ENCODE peak calls at places on chromosome 11, in six cellular contexts. D, Q, W, S, H and J are unnamed samples.
A peak's percentile ranks its signal among the peaks of the same experiment; 100 is the strongest.

GRCh38 chr11:26578998-26579635 is 7.1 kb upstream of the MUC15 start:
- DNase-seq in D (no peak), Q (peak; percentile 46), W (no peak), S (no peak), H (peak; percentile 76), J (no peak)

GRCh38 chr11:134512061-134512460 is 100.0 kb upstream of the B3GAT1 start:
- DNase-seq in D (no peak), Q (no peak), W (no peak), S (no peak), H (no peak), J (no peak)

GRCh38 chr11:124763156-124763947 is 1.3 kb upstream of the ESAM start:
- DNase-seq in D (peak; percentile 84), Q (peak; percentile 64), W (peak; percentile 84), S (peak; percentile 83), H (peak; percentile 74), J (peak; percentile 86)

GRCh38 chr11:7575841-7576451 is 62.1 kb downstream of the PPFIBP2 start:
- DNase-seq in D (peak; percentile 59), Q (peak; percentile 48), W (no peak), S (no peak), H (no peak), J (no peak)

GRCh38 chr11:57440744-57441414 is 14.0 kb upstream of the SLC43A3 start:
- DNase-seq in D (no peak), Q (no peak), W (no peak), S (no peak), H (no peak), J (no peak)

GRCh38 chr11:119723243-119723951 is 5.6 kb downstream of the NECTIN1 start:
- DNase-seq in D (no peak), Q (no peak), W (no peak), S (no peak), H (no peak), J (no peak)

GRCh38 chr11:73335204-73335923 is 27.3 kb downstream of the ARHGEF17 start:
- DNase-seq in D (peak; percentile 78), Q (peak; percentile 85), W (peak; percentile 93), S (peak; percentile 78), H (peak; percentile 83), J (peak; percentile 90)

GRCh38 chr11:78949976-78950690 is 375.5 kb upstream of the NARS2 start:
- DNase-seq in D (no peak), Q (no peak), W (no peak), S (no peak), H (no peak), J (no peak)

GRCh38 chr11:4916581-4916980 is 2.6 kb downstream of the OR51G2 start:
- DNase-seq in D (no peak), Q (no peak), W (no peak), S (no peak), H (no peak), J (no peak)

GRCh38 chr11:116986521-116987105 is 111.6 kb downstream of the SIK3 start:
- DNase-seq in D (peak; percentile 73), Q (peak; percentile 64), W (no peak), S (no peak), H (peak; percentile 88), J (no peak)

GRCh38 chr11:57619331-57619730 is 21.8 kb downstream of the SERPING1 start:
- DNase-seq in D (no peak), Q (no peak), W (no peak), S (no peak), H (no peak), J (no peak)

GRCh38 chr11:19311306-19312030 is 70.7 kb upstream of the E2F8 start:
- DNase-seq in D (peak; percentile 54), Q (peak; percentile 49), W (peak; percentile 80), S (no peak), H (peak; percentile 73), J (peak; percentile 59)

GRCh38 chr11:19433791-19434190 is 193.0 kb upstream of the E2F8 start:
- DNase-seq in D (peak; percentile 51), Q (no peak), W (no peak), S (no peak), H (no peak), J (no peak)

GRCh38 chr11:66850588-66851250 is 6.1 kb upstream of the LRFN4 start:
- DNase-seq in D (no peak), Q (no peak), W (no peak), S (no peak), H (no peak), J (no peak)

GRCh38 chr11:116224154-116224888 is 548.5 kb downstream of the BUD13 start:
- DNase-seq in D (peak; percentile 60), Q (peak; percentile 41), W (peak; percentile 63), S (no peak), H (peak; percentile 40), J (peak; percentile 42)

GRCh38 chr11:78377625-78378418 is 39.8 kb downstream of the GAB2 start:
- DNase-seq in D (no peak), Q (no peak), W (no peak), S (no peak), H (no peak), J (no peak)

GRCh38 chr11:36149538-36150242 is 139.5 kb downstream of the COMMD9 start:
- DNase-seq in D (peak; percentile 43), Q (peak; percentile 99), W (no peak), S (no peak), H (peak; percentile 100), J (no peak)

GRCh38 chr11:45872513-45873356 is 12.7 kb upstream of the MAPK8IP1 start:
- DNase-seq in D (peak; percentile 47), Q (peak; percentile 57), W (peak; percentile 70), S (peak; percentile 31), H (peak; percentile 84), J (peak; percentile 50)

GRCh38 chr11:69172674-69173073 is 16.9 kb downstream of the SMIM38 start:
- DNase-seq in D (peak; percentile 26), Q (no peak), W (no peak), S (no peak), H (peak; percentile 31), J (no peak)

GRCh38 chr11:130160460-130161090 is 993 bp downstream of the ST14 start:
- DNase-seq in D (no peak), Q (no peak), W (no peak), S (peak; percentile 27), H (no peak), J (no peak)

GRCh38 chr11:107457205-107457557 is 444 bp downstream of the CWF19L2 start:
- DNase-seq in D (peak; percentile 49), Q (peak; percentile 24), W (no peak), S (no peak), H (no peak), J (no peak)

GRCh38 chr11:69883292-69884255 is 64.4 kb upstream of the FGF3 start:
- DNase-seq in D (no peak), Q (no peak), W (no peak), S (no peak), H (no peak), J (no peak)

DNA sequence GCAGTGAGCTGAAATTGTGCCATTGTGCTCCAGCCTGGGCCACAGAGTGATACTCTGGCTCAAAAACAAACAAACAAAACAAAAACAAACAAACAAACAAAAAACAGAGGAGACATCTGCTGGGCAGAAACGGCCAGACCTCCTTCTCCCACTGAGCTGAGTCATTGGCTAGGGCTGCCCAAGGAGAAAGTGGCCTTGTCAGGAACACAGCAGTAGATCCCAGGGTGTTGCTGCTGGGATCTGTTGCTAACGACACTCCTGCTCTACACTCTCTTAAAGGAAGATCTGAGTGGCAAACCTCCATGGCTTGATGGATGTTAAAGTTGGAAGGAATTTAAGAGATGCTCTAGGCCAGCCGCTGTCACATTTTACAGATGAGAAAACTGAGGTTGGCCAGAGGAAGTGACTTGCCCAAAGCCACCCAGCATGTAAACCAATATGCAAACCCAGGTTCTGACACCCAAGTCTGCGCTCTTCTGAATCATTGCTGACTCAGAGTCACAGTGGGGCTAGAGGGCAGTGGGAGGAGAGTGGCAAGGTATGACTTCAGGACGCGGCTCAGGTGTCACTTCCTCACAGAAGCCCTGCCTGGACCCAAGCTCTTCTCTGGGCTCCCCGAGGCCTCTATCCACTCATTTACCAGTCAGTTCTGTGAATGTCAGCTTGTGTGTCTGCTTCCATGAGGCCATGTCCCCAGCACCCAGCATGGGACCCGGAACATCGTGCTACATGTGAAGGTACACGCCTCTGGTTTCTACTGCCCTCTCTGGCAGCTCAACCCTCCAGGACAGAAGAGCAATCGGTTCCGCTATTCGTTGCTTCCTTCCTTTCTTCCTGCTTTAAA is 11.3 kb upstream of the GDPD5 start:
- DNase-seq in D (peak; percentile 90), Q (peak; percentile 36), W (no peak), S (peak; percentile 52), H (peak; percentile 52), J (no peak)
- TF ChIP-seq CTCF in D (peak; percentile 7), Q (no peak), W (no peak), S (no peak), H (no peak), J (no peak)

GRCh38 chr11:100631316-100631715 is 55.8 kb upstream of the ARHGAP42 start:
- DNase-seq in D (no peak), Q (no peak), W (no peak), S (no peak), H (no peak), J (no peak)

GRCh38 chr11:100630898-100631297 is 56.2 kb upstream of the ARHGAP42 start:
- DNase-seq in D (no peak), Q (no peak), W (no peak), S (no peak), H (no peak), J (no peak)

GRCh38 chr11:100632970-100633452 is 54.1 kb upstream of the ARHGAP42 start:
- DNase-seq in D (no peak), Q (no peak), W (peak; percentile 44), S (no peak), H (peak; percentile 59), J (no peak)

GRCh38 chr11:100625041-100625440 is 62.0 kb upstream of the ARHGAP42 start:
- DNase-seq in D (no peak), Q (no peak), W (no peak), S (no peak), H (peak; percentile 16), J (no peak)

DNA sequence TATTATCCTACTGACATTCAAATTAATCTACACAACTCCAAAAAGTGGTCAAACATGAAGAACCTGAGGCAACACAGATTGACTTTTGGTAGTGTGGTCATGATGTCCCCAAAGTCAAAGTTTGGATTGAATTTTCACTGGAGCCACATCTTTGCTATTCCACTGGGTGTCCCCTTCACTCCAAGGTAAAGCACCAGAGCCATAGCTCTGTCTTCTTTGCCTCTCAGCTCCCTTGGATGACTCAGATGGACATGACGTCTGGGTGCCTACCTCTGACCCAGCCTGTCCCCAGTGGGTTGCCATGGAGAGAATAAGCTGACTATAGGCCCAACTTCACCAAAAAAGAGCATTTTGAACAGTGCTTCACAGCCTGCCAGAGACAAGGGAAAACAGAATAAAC is 57.4 kb upstream of the ARHGAP42 start:
- DNase-seq in D (no peak), Q (no peak), W (no peak), S (no peak), H (peak; percentile 59), J (no peak)
- TF ChIP-seq CTCF in D (no peak), Q (no peak), W (no peak), S (no peak), H (peak; percentile 14), J (no peak)

DNA sequence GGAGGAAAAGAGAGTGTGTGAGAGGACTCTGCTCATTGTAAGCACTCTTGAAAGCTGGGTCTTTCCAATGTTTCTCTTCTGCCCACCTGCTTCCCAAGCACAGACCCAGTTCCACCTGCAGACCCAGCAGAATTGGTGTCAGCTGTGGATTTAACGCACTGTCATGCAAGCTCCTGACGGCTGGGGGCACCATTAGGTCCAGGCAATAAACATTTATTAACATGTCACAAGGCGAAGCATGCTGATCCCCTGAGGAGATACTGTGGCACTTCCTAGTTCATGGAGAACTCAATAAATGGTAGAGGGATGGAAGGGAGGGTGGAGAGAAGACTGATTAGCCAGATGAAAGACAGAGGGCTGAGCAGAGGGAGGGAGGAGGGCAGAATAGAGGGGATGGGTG is 68.3 kb upstream of the TSPAN18 start:
- DNase-seq in D (peak; percentile 32), Q (no peak), W (no peak), S (no peak), H (peak; percentile 36), J (no peak)
- TF ChIP-seq CTCF in D (peak; percentile 37), Q (no peak), W (no peak), S (no peak), H (peak; percentile 36), J (peak; percentile 32)

GRCh38 chr11:114059984-114060401 is 482 bp downstream of the ZBTB16 start:
- DNase-seq in D (no peak), Q (peak; percentile 43), W (no peak), S (no peak), H (peak; percentile 62), J (no peak)
- TF ChIP-seq CTCF in D (no peak), Q (no peak), W (no peak), S (no peak), H (no peak), J (peak; percentile 26)